ENCODE peak calls at places on chromosome 15, in four cellular contexts. One of them, this sample, is unnamed.

GRCh38 chr15:30038667-30039523 is 43.9 kb upstream of the GOLGA8J start:
- DNase-seq in activated naive CD4-positive, alpha-beta T cell treated with anti-CD3 and anti-CD28 coated beads for 36 hours: no peak
- DNase-seq in AML-193: no peak
- DNase-seq in iris pigment epithelial cell: no peak
- DNase-seq in this sample: peak; percentile 26

GRCh38 chr15:49889525-49889924 is 229.5 kb downstream of the ATP8B4 start:
- DNase-seq in activated naive CD4-positive, alpha-beta T cell treated with anti-CD3 and anti-CD28 coated beads for 36 hours: no peak
- DNase-seq in AML-193: no peak
- DNase-seq in iris pigment epithelial cell: no peak
- DNase-seq in this sample: no peak

GRCh38 chr15:71654714-71655174 is 155.6 kb upstream of the NR2E3 start:
- DNase-seq in activated naive CD4-positive, alpha-beta T cell treated with anti-CD3 and anti-CD28 coated beads for 36 hours: no peak
- DNase-seq in AML-193: no peak
- DNase-seq in iris pigment epithelial cell: peak; percentile 25
- DNase-seq in this sample: no peak

GRCh38 chr15:66084704-66085103 is 168.8 kb downstream of the MEGF11 start:
- DNase-seq in activated naive CD4-positive, alpha-beta T cell treated with anti-CD3 and anti-CD28 coated beads for 36 hours: no peak
- DNase-seq in AML-193: no peak
- DNase-seq in iris pigment epithelial cell: no peak
- DNase-seq in this sample: no peak

GRCh38 chr15:100926971-100927756 is 8.0 kb downstream of the LRRK1 start:
- DNase-seq in activated naive CD4-positive, alpha-beta T cell treated with anti-CD3 and anti-CD28 coated beads for 36 hours: no peak
- DNase-seq in AML-193: no peak
- DNase-seq in iris pigment epithelial cell: no peak
- DNase-seq in this sample: no peak

GRCh38 chr15:66862111-66862815 is 160.2 kb downstream of the SMAD6 start:
- DNase-seq in activated naive CD4-positive, alpha-beta T cell treated with anti-CD3 and anti-CD28 coated beads for 36 hours: no peak
- DNase-seq in AML-193: no peak
- DNase-seq in iris pigment epithelial cell: no peak
- DNase-seq in this sample: no peak

GRCh38 chr15:75947117-75947516 is 43.4 kb downstream of the FBXO22 start:
- DNase-seq in activated naive CD4-positive, alpha-beta T cell treated with anti-CD3 and anti-CD28 coated beads for 36 hours: no peak
- DNase-seq in AML-193: no peak
- DNase-seq in iris pigment epithelial cell: peak; percentile 74
- DNase-seq in this sample: peak; percentile 68

GRCh38 chr15:58704155-58704825 is 45.2 kb downstream of the ADAM10 start:
- DNase-seq in activated naive CD4-positive, alpha-beta T cell treated with anti-CD3 and anti-CD28 coated beads for 36 hours: no peak
- DNase-seq in AML-193: no peak
- DNase-seq in iris pigment epithelial cell: peak; percentile 53
- DNase-seq in this sample: no peak

GRCh38 chr15:89441295-89441762 is 55.1 kb downstream of the RHCG start:
- DNase-seq in activated naive CD4-positive, alpha-beta T cell treated with anti-CD3 and anti-CD28 coated beads for 36 hours: no peak
- DNase-seq in AML-193: peak; percentile 33
- DNase-seq in iris pigment epithelial cell: no peak
- DNase-seq in this sample: no peak

GRCh38 chr15:41544650-41545015 is 576 bp upstream of the RPAP1 start:
- DNase-seq in activated naive CD4-positive, alpha-beta T cell treated with anti-CD3 and anti-CD28 coated beads for 36 hours: no peak
- DNase-seq in AML-193: no peak
- DNase-seq in iris pigment epithelial cell: no peak
- DNase-seq in this sample: no peak

GRCh38 chr15:70596354-70597055 is 166.9 kb downstream of the UACA start:
- DNase-seq in activated naive CD4-positive, alpha-beta T cell treated with anti-CD3 and anti-CD28 coated beads for 36 hours: no peak
- DNase-seq in AML-193: no peak
- DNase-seq in iris pigment epithelial cell: peak; percentile 95
- DNase-seq in this sample: peak; percentile 87

GRCh38 chr15:43948691-43949325 is 122.0 kb downstream of the WDR76 start:
- DNase-seq in activated naive CD4-positive, alpha-beta T cell treated with anti-CD3 and anti-CD28 coated beads for 36 hours: no peak
- DNase-seq in AML-193: no peak
- DNase-seq in iris pigment epithelial cell: no peak
- DNase-seq in this sample: no peak

GRCh38 chr15:71082803-71083202 is 32.5 kb upstream of the THSD4 start:
- DNase-seq in activated naive CD4-positive, alpha-beta T cell treated with anti-CD3 and anti-CD28 coated beads for 36 hours: no peak
- DNase-seq in AML-193: no peak
- DNase-seq in iris pigment epithelial cell: no peak
- DNase-seq in this sample: no peak

GRCh38 chr15:48855501-48856440 is 22.2 kb upstream of the EID1 start:
- DNase-seq in activated naive CD4-positive, alpha-beta T cell treated with anti-CD3 and anti-CD28 coated beads for 36 hours: no peak
- DNase-seq in AML-193: no peak
- DNase-seq in iris pigment epithelial cell: peak; percentile 68
- DNase-seq in this sample: peak; percentile 72

GRCh38 chr15:65175511-65175910 is 9.6 kb downstream of the CLPX start:
- DNase-seq in activated naive CD4-positive, alpha-beta T cell treated with anti-CD3 and anti-CD28 coated beads for 36 hours: no peak
- DNase-seq in AML-193: no peak
- DNase-seq in iris pigment epithelial cell: no peak
- DNase-seq in this sample: no peak

GRCh38 chr15:60408438-60409105 is 10.8 kb upstream of the ANXA2 start:
- DNase-seq in activated naive CD4-positive, alpha-beta T cell treated with anti-CD3 and anti-CD28 coated beads for 36 hours: no peak
- DNase-seq in AML-193: peak; percentile 91
- DNase-seq in iris pigment epithelial cell: peak; percentile 90
- DNase-seq in this sample: no peak

GRCh38 chr15:39629376-39629775 is 48.5 kb downstream of the THBS1 start:
- DNase-seq in activated naive CD4-positive, alpha-beta T cell treated with anti-CD3 and anti-CD28 coated beads for 36 hours: peak; percentile 82
- DNase-seq in AML-193: no peak
- DNase-seq in iris pigment epithelial cell: peak; percentile 81
- DNase-seq in this sample: no peak

GRCh38 chr15:42150246-42150970 is 6.0 kb downstream of the PLA2G4F start:
- DNase-seq in activated naive CD4-positive, alpha-beta T cell treated with anti-CD3 and anti-CD28 coated beads for 36 hours: no peak
- DNase-seq in AML-193: no peak
- DNase-seq in iris pigment epithelial cell: no peak
- DNase-seq in this sample: no peak

GRCh38 chr15:49675051-49675450 is 54.2 kb downstream of the DTWD1 start:
- DNase-seq in activated naive CD4-positive, alpha-beta T cell treated with anti-CD3 and anti-CD28 coated beads for 36 hours: no peak
- DNase-seq in AML-193: no peak
- DNase-seq in iris pigment epithelial cell: peak; percentile 89
- DNase-seq in this sample: peak; percentile 21

GRCh38 chr15:34038023-34038403 is 991 bp downstream of the AVEN start:
- DNase-seq in activated naive CD4-positive, alpha-beta T cell treated with anti-CD3 and anti-CD28 coated beads for 36 hours: no peak
- DNase-seq in AML-193: peak; percentile 24
- DNase-seq in iris pigment epithelial cell: no peak
- DNase-seq in this sample: no peak

GRCh38 chr15:28096720-28097431 is 2.2 kb downstream of the OCA2 start:
- DNase-seq in activated naive CD4-positive, alpha-beta T cell treated with anti-CD3 and anti-CD28 coated beads for 36 hours: no peak
- DNase-seq in AML-193: no peak
- DNase-seq in iris pigment epithelial cell: no peak
- DNase-seq in this sample: peak; percentile 75

GRCh38 chr15:68666120-68666811 is 87.5 kb downstream of the CORO2B start:
- DNase-seq in activated naive CD4-positive, alpha-beta T cell treated with anti-CD3 and anti-CD28 coated beads for 36 hours: no peak
- DNase-seq in AML-193: no peak
- DNase-seq in iris pigment epithelial cell: no peak
- DNase-seq in this sample: no peak

GRCh38 chr15:101023501-101024110 is 104.4 kb downstream of the LRRK1 start:
- DNase-seq in activated naive CD4-positive, alpha-beta T cell treated with anti-CD3 and anti-CD28 coated beads for 36 hours: no peak
- DNase-seq in AML-193: peak; percentile 47
- DNase-seq in iris pigment epithelial cell: no peak
- DNase-seq in this sample: no peak

GRCh38 chr15:53586815-53587214 is 172.6 kb downstream of the WDR72 start:
- DNase-seq in activated naive CD4-positive, alpha-beta T cell treated with anti-CD3 and anti-CD28 coated beads for 36 hours: peak; percentile 43
- DNase-seq in AML-193: peak; percentile 23
- DNase-seq in iris pigment epithelial cell: no peak
- DNase-seq in this sample: peak; percentile 11

GRCh38 chr15:90087454-90088154 is 14.7 kb downstream of the IDH2 start:
- DNase-seq in activated naive CD4-positive, alpha-beta T cell treated with anti-CD3 and anti-CD28 coated beads for 36 hours: peak; percentile 55
- DNase-seq in AML-193: peak; percentile 25
- DNase-seq in iris pigment epithelial cell: peak; percentile 31
- DNase-seq in this sample: peak; percentile 37

GRCh38 chr15:92069308-92070244 is 216.1 kb downstream of the SLCO3A1 start:
- DNase-seq in activated naive CD4-positive, alpha-beta T cell treated with anti-CD3 and anti-CD28 coated beads for 36 hours: peak; percentile 78
- DNase-seq in AML-193: peak; percentile 48
- DNase-seq in iris pigment epithelial cell: peak; percentile 50
- DNase-seq in this sample: peak; percentile 92

GRCh38 chr15:77527164-77527778 is 105.4 kb downstream of the LINGO1 start:
- DNase-seq in activated naive CD4-positive, alpha-beta T cell treated with anti-CD3 and anti-CD28 coated beads for 36 hours: no peak
- DNase-seq in AML-193: no peak
- DNase-seq in iris pigment epithelial cell: peak; percentile 76
- DNase-seq in this sample: peak; percentile 85

GRCh38 chr15:85761635-85762034 is 33.1 kb downstream of the KLHL25 start:
- DNase-seq in activated naive CD4-positive, alpha-beta T cell treated with anti-CD3 and anti-CD28 coated beads for 36 hours: no peak
- DNase-seq in AML-193: no peak
- DNase-seq in iris pigment epithelial cell: peak; percentile 38
- DNase-seq in this sample: peak; percentile 67

GRCh38 chr15:38049876-38050275 is 115.4 kb downstream of the TMCO5A start:
- DNase-seq in activated naive CD4-positive, alpha-beta T cell treated with anti-CD3 and anti-CD28 coated beads for 36 hours: no peak
- DNase-seq in AML-193: no peak
- DNase-seq in iris pigment epithelial cell: peak; percentile 67
- DNase-seq in this sample: no peak

GRCh38 chr15:71651750-71652186 is 158.6 kb upstream of the NR2E3 start:
- DNase-seq in activated naive CD4-positive, alpha-beta T cell treated with anti-CD3 and anti-CD28 coated beads for 36 hours: no peak
- DNase-seq in AML-193: peak; percentile 9
- DNase-seq in iris pigment epithelial cell: peak; percentile 59
- DNase-seq in this sample: peak; percentile 79

GRCh38 chr15:77557178-77557960 is 75.3 kb downstream of the LINGO1 start:
- DNase-seq in activated naive CD4-positive, alpha-beta T cell treated with anti-CD3 and anti-CD28 coated beads for 36 hours: no peak
- DNase-seq in AML-193: no peak
- DNase-seq in iris pigment epithelial cell: no peak
- DNase-seq in this sample: no peak

GRCh38 chr15:49314729-49315128 is 108.3 kb upstream of the FGF7 start:
- DNase-seq in activated naive CD4-positive, alpha-beta T cell treated with anti-CD3 and anti-CD28 coated beads for 36 hours: no peak
- DNase-seq in AML-193: no peak
- DNase-seq in iris pigment epithelial cell: no peak
- DNase-seq in this sample: no peak

GRCh38 chr15:35293353-35294130 is 208.4 kb upstream of the NANOGP8 start:
- DNase-seq in activated naive CD4-positive, alpha-beta T cell treated with anti-CD3 and anti-CD28 coated beads for 36 hours: no peak
- DNase-seq in AML-193: peak; percentile 50
- DNase-seq in iris pigment epithelial cell: peak; percentile 83
- DNase-seq in this sample: peak; percentile 64

GRCh38 chr15:91890614-91891013 is 37.1 kb downstream of the SLCO3A1 start:
- DNase-seq in activated naive CD4-positive, alpha-beta T cell treated with anti-CD3 and anti-CD28 coated beads for 36 hours: no peak
- DNase-seq in AML-193: no peak
- DNase-seq in iris pigment epithelial cell: peak; percentile 1
- DNase-seq in this sample: peak; percentile 52

This sample was measured in astrocyte of the hippocampus.